ENCODE peak calls at places on chromosomes 12 and 14, in six cellular contexts. F is stimulated activated CD4-positive, alpha-beta T cell treated with anti-CD3 and anti-CD28 coated beads, TNF-alpha, amount 100 ng/mL, for 24 hours; X is RPMI7951; I is AML-193; A is DMS153; O is NCI-H510A treated with DMSO at 0.1 percent for 48 hours. P is an unnamed sample.

GRCh38 chr12:52501490-52501889 is 8.4 kb upstream of the KRT6A start:
- DNase-seq in A (no peak), X (no peak), O (no peak), F (no peak), I (no peak), P (peak)

GRCh38 chr12:96197503-96198272 is 3.5 kb downstream of the ELK3 start:
- DNase-seq in F (no peak), X (peak), O (no peak), I (no peak), A (no peak), P (peak)

GRCh38 chr12:52766351-52767019 is 10.7 kb downstream of the KRT76 start:
- DNase-seq in O (no peak), F (no peak), A (no peak), X (no peak), I (no peak), P (no peak)

GRCh38 chr12:64567570-64567969 is 42.7 kb upstream of the RASSF3 start:
- DNase-seq in F (no peak), X (no peak), I (no peak), O (no peak), A (no peak), P (no peak)

GRCh38 chr12:13093850-13094225 is 9.6 kb downstream of the GSG1 start:
- DNase-seq in A (no peak), F (no peak), O (no peak), I (no peak), X (no peak), P (peak)

GRCh38 chr14:21498540-21499526 is 12.3 kb downstream of the METTL3 start:
- DNase-seq in I (peak), F (no peak), A (peak), X (peak), O (peak), P (peak)

GRCh38 chr12:75585309-75585708 is 73.9 kb upstream of the KRR1 start:
- DNase-seq in A (no peak), X (peak), O (no peak), F (no peak), I (no peak), P (peak)

GRCh38 chr12:92505373-92506340 is 197.1 kb upstream of the PLEKHG7 start:
- DNase-seq in F (no peak), I (peak), A (peak), X (peak), O (no peak), P (no peak)

GRCh38 chr12:14307004-14307403 is 58.5 kb upstream of the ATF7IP start:
- DNase-seq in F (no peak), A (no peak), X (no peak), O (no peak), I (no peak), P (no peak)

GRCh38 chr14:102057480-102058114 is 29.2 kb downstream of the HSP90AA1 start:
- DNase-seq in O (no peak), A (no peak), I (no peak), F (no peak), X (no peak), P (no peak)